ENCODE peak calls at places on chromosomes 3 and 15, in five cellular contexts. L is IMR-90, X is neuronal stem cell, C is mesendoderm, Y is H1. N is an unnamed sample.
A peak's percentile ranks its signal among the peaks of the same experiment; 100 is the strongest.

GRCh38 chr3:110126065-110126464 is 788.7 kb upstream of the DPPA4 start:
- DNase-seq in L (peak; percentile 19), X (no peak), C (no peak), Y (no peak), N (peak; percentile 18)

GRCh38 chr3:4821975-4822374 is 157.3 kb upstream of the BHLHE40 start:
- DNase-seq in L (no peak), X (no peak), C (no peak), Y (peak; percentile 32), N (no peak)

GRCh38 chr3:94671078-94671477 is 608.2 kb downstream of the NSUN3 start:
- DNase-seq in L (no peak), X (no peak), C (no peak), Y (no peak), N (no peak)

GRCh38 chr15:76196286-76196948 is 114.9 kb downstream of the ETFA start:
- DNase-seq in L (peak; percentile 89), X (no peak), C (peak; percentile 79), Y (no peak), N (peak; percentile 93)

GRCh38 chr3:78277793-78278192 is 1237.9 kb downstream of the ROBO2 start:
- DNase-seq in L (no peak), X (no peak), C (no peak), Y (no peak), N (no peak)

GRCh38 chr3:148269816-148270215 is 427.9 kb upstream of the AGTR1 start:
- DNase-seq in L (peak; percentile 1), X (no peak), C (no peak), Y (no peak), N (no peak)

GRCh38 chr3:176505878-176506621 is 691.2 kb downstream of the TBL1XR1 start:
- DNase-seq in L (no peak), X (no peak), C (peak; percentile 90), Y (peak; percentile 59), N (no peak)

GRCh38 chr15:49927462-49927861 is 191.6 kb downstream of the ATP8B4 start:
- DNase-seq in L (peak; percentile 62), X (no peak), C (no peak), Y (no peak), N (peak; percentile 45)

GRCh38 chr3:38843898-38844297 is 27.9 kb upstream of the SCN10A start:
- DNase-seq in L (peak; percentile 70), X (peak; percentile 39), C (peak; percentile 63), Y (no peak), N (peak; percentile 69)

GRCh38 chr3:128714887-128715496 is 11.0 kb upstream of the RAB7A start:
- DNase-seq in L (no peak), X (no peak), C (no peak), Y (no peak), N (no peak)

GRCh38 chr3:65685621-65686020 is 353.1 kb downstream of the MAGI1 start:
- DNase-seq in L (peak; percentile 51), X (no peak), C (no peak), Y (no peak), N (peak; percentile 53)

GRCh38 chr3:168847293-168847883 is 751.7 kb upstream of the GOLIM4 start:
- DNase-seq in L (peak; percentile 57), X (peak; percentile 23), C (peak; percentile 34), Y (no peak), N (peak; percentile 47)

GRCh38 chr3:106215047-106215446 is 346.2 kb upstream of the CBLB start:
- DNase-seq in L (peak; percentile 63), X (no peak), C (no peak), Y (no peak), N (peak; percentile 18)

GRCh38 chr15:80234883-80235282 is 17.1 kb downstream of the CTXND1 start:
- DNase-seq in L (peak; percentile 14), X (no peak), C (peak; percentile 58), Y (peak; percentile 80), N (peak; percentile 22)

GRCh38 chr3:194296448-194296831 is 54.7 kb downstream of the CPN2 start:
- DNase-seq in L (peak; percentile 50), X (peak; percentile 70), C (peak; percentile 97), Y (no peak), N (peak; percentile 75)
- H2BK15ac ChIP-seq in L (no peak overlapping the region), X (no peak overlapping the region), C (no peak overlapping the region), Y (no peak overlapping the region), N (peak overlapping the region; percentile 88)

GRCh38 chr3:170361711-170362110 is 4.2 kb downstream of the SKIL start:
- DNase-seq in L (no peak), X (no peak), C (no peak), Y (no peak), N (no peak)
- H3K4me3 ChIP-seq in L (peak overlapping the region; percentile 7), X (no peak overlapping the region), C (peak overlapping the region; percentile 39), Y (peak overlapping the region; percentile 77), N (no peak overlapping the region)

GRCh38 chr3:133701435-133702358 is 40.0 kb upstream of the TOPBP1 start:
- DNase-seq in L (no peak), X (no peak), C (no peak), Y (no peak), N (no peak)
- H2BK15ac ChIP-seq in L (no peak overlapping the region), X (no peak overlapping the region), C (no peak overlapping the region), Y (no peak overlapping the region), N (no peak overlapping the region)

DNA sequence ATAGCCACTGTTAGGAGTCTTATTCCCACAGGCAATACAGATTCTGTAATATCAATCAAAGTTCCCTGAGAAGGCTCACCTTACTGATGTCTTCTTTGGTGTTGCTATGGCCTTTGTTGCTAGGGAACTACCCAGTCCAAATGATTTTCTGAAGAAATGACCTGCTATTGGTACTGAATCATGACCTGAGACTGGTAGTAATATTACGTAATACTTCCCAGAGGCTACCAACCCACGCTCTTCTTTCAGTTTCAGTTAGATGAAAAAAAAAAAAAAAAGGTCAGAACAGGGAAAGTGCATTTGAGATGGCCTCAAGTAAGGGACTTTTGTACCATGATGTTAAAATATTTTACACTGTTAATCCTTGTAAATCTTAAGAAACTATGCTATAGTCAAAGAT is 1092.5 kb upstream of the EPHA6 start:
- DNase-seq in L (no peak), X (no peak), C (peak; percentile 5), Y (no peak), N (peak; percentile 58)
- H3K4me3 ChIP-seq in L (no peak overlapping the region), X (no peak overlapping the region), C (no peak overlapping the region), Y (no peak overlapping the region), N (no peak overlapping the region)

DNA sequence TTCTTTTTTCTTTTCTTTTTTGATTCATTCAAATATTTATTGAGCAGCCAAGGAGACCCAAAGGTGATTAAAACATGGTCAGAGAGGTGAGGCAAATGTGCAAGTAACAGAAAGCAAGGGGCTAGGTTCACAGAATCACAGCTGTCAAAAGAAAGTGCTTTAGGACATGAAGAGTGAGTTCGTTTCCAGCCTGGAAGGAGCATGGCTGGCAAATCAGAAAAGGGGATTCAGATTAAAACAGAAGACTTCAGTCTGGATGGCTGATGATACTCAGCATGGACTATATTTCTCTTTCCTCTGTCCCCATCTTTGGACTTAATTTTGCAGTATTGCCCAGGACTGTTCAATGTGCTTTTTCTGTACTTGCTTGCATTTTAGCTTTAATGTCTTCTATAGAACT is 151.2 kb downstream of the NR1D2 start:
- DNase-seq in L (no peak), X (no peak), C (no peak), Y (no peak), N (no peak)
- H2BK15ac ChIP-seq in L (no peak overlapping the region), X (no peak overlapping the region), C (no peak overlapping the region), Y (no peak overlapping the region), N (no peak overlapping the region)

DNA sequence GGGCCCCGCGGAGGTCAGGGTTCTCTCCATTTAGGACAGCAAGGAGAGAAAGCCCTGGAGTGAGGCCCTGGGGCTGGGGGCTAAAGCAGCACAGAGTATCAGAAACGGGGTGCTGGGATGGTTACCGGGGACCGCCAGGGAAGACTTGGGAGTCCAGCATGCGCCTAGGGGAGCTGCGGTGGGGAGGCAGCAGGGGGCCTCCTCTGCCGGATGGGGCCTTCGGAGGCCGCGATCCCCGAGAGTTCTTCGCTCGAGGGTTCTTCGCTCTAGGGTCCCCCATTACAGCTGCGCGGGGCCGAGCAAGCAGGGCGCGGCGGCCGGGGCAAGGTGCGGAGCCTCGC is 515 bp upstream of the APBA2 start:
- DNase-seq in L (no peak), X (no peak), C (no peak), Y (no peak), N (no peak)
- H3K4me3 ChIP-seq in L (peak overlapping the region; percentile 86), X (peak overlapping the region; percentile 57), C (no peak overlapping the region), Y (peak overlapping the region; percentile 48), N (peak overlapping the region; percentile 49)

GRCh38 chr15:29873264-29873663 is 51.0 kb upstream of the TJP1 start:
- DNase-seq in L (peak; percentile 22), X (no peak), C (no peak), Y (no peak), N (no peak)
- H2BK15ac ChIP-seq in L (no peak overlapping the region), X (no peak overlapping the region), C (no peak overlapping the region), Y (no peak overlapping the region), N (no peak overlapping the region)

GRCh38 chr15:98580577-98580976 is 67.8 kb upstream of the IGF1R start:
- DNase-seq in L (no peak), X (no peak), C (peak; percentile 55), Y (no peak), N (peak; percentile 12)
- H3K4me3 ChIP-seq in L (no peak overlapping the region), X (no peak overlapping the region), C (no peak overlapping the region), Y (no peak overlapping the region), N (peak overlapping the region; percentile 16)

DNA sequence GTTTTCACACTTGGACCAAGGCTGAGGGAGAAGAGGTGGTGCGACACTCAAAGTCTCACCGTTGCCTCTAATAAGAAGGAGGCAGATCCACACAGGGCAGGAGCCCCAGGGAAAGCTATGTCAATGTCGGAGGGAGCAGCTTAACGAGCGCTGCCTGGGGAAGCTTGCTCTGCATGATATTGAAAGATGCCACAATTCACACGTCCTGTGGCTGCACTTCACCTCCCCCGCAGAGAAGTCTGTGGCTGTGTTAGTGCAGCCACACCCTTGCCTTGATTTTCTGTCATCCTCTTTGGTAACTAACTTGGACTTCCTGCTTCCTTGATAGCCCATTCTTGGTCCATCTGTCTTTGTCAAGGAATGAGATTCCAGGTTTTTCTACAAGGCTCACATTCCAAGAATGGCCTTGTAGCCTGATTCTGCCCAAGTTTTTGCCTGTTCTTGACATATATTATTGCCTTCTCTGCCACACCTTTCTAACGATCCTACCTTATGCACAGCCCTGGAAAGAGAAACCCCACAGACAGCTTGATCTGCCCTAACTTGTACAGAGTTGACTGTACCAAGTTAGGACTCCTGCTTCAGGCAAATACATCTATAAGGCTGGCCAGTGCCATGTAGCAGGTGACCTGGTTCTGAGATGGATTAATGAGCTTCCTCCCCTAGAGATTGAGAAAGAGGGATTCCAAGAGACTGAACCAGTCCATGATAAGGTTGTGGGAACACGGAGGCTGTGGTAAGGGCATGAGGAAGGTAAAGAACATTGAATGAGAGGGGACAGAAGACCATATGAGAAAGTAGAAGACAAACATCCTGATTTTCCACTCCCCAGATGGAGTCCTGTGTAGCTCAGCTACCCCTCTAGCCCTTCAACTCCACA is 153.0 kb upstream of the WNT5A start:
- DNase-seq in L (no peak), X (no peak), C (peak; percentile 63), Y (no peak), N (no peak)
- H2BK15ac ChIP-seq in L (no peak overlapping the region), X (no peak overlapping the region), C (no peak overlapping the region), Y (no peak overlapping the region), N (no peak overlapping the region)

GRCh38 chr3:100730524-100730923 is 21.2 kb downstream of the TFG start:
- DNase-seq in L (no peak), X (no peak), C (peak; percentile 73), Y (no peak), N (no peak)

GRCh38 chr3:100726706-100727105 is 17.4 kb downstream of the TFG start:
- DNase-seq in L (no peak), X (no peak), C (peak; percentile 62), Y (no peak), N (no peak)

GRCh38 chr3:100737334-100737733 is 28.0 kb downstream of the TFG start:
- DNase-seq in L (peak; percentile 15), X (peak; percentile 17), C (peak; percentile 96), Y (no peak), N (peak; percentile 28)

GRCh38 chr3:100732435-100732834 is 23.1 kb downstream of the TFG start:
- DNase-seq in L (no peak), X (no peak), C (no peak), Y (no peak), N (no peak)
- H3K4me3 ChIP-seq in L (no peak overlapping the region), X (no peak overlapping the region), C (no peak overlapping the region), Y (no peak overlapping the region), N (no peak overlapping the region)

N was measured in mesenchymal stem cell.